ENCODE peak calls at places on chromosomes 12 and 14, in eight cellular contexts. H, W, X, R, G, I, D and P are unnamed samples.

GRCh38 chr14:71202881-71203280 is 295.6 kb downstream of the PCNX1 start:
- DNase-seq in X (no peak), H (no peak), I (no peak), W (no peak), D (no peak), G (no peak), R (no peak), P (no peak)

GRCh38 chr14:35993512-35993960 is 167.4 kb downstream of the BRMS1L start:
- DNase-seq in I (no peak), R (no peak), W (no peak), G (no peak), H (no peak), X (peak), D (no peak), P (no peak)

GRCh38 chr14:106044949-106045596 is 518.7 kb downstream of the TMEM121 start:
- DNase-seq in X (peak), D (peak), I (peak), H (peak), W (no peak), G (peak), R (no peak), P (no peak)

GRCh38 chr12:572532-572899 is 90.7 kb downstream of the NINJ2 start:
- DNase-seq in H (no peak), D (no peak), G (no peak), X (no peak), I (no peak), W (no peak), R (peak), P (no peak)

GRCh38 chr12:50425859-50426258 is 25.2 kb downstream of the LARP4 start:
- DNase-seq in G (no peak), I (no peak), H (no peak), R (no peak), D (no peak), W (no peak), X (peak), P (no peak)

GRCh38 chr12:51323966-51324895 is at the start of gene BIN2:
- DNase-seq in I (peak), D (peak), G (peak), X (no peak), R (no peak), W (no peak), H (peak), P (no peak)

GRCh38 chr14:22084393-22085281 is 411.0 kb upstream of the OR4E1 start:
- DNase-seq in X (no peak), D (no peak), H (no peak), W (no peak), R (peak), I (peak), G (no peak), P (peak)

GRCh38 chr14:51546603-51547258 is 105.0 kb upstream of the FRMD6 start:
- DNase-seq in I (no peak), D (no peak), X (no peak), H (no peak), G (no peak), R (no peak), W (no peak), P (no peak)

GRCh38 chr14:30264161-30264560 is 294.8 kb upstream of the G2E3 start:
- DNase-seq in W (no peak), X (no peak), D (no peak), H (no peak), I (no peak), G (no peak), R (no peak), P (no peak)

GRCh38 chr12:53550595-53550994 is 43.3 kb upstream of the NPFF start:
- DNase-seq in X (no peak), W (no peak), G (no peak), H (no peak), D (no peak), I (no peak), R (peak), P (no peak)

GRCh38 chr12:89208661-89209096 is 143.6 kb downstream of the DUSP6 start:
- DNase-seq in I (no peak), G (no peak), H (no peak), W (no peak), D (no peak), R (peak), X (no peak), P (no peak)

GRCh38 chr12:51827925-51828818 is 20.3 kb downstream of the FIGNL2 start:
- DNase-seq in W (no peak), I (peak), X (no peak), D (no peak), G (peak), H (no peak), R (peak), P (peak)

GRCh38 chr12:123118397-123118945 is 32.4 kb downstream of the PITPNM2 start:
- DNase-seq in R (peak), G (no peak), D (no peak), I (no peak), W (no peak), X (no peak), H (no peak), P (no peak)

GRCh38 chr12:123049398-123050250 is 69.1 kb downstream of the ARL6IP4 start:
- DNase-seq in I (no peak), D (no peak), W (no peak), X (no peak), H (no peak), R (no peak), G (no peak), P (no peak)

GRCh38 chr12:77190022-77190421 is 124.7 kb upstream of the E2F7 start:
- DNase-seq in X (no peak), W (peak), G (no peak), R (peak), I (no peak), H (no peak), D (no peak), P (no peak)

GRCh38 chr12:111991535-111991934 is 21.4 kb downstream of the TMEM116 start:
- DNase-seq in G (no peak), I (no peak), W (no peak), D (no peak), R (no peak), X (no peak), H (no peak), P (no peak)

GRCh38 chr14:62691613-62692489 is 353.4 kb downstream of the KCNH5 start:
- DNase-seq in D (no peak), W (peak), X (no peak), H (no peak), I (no peak), G (peak), R (peak), P (peak)

GRCh38 chr12:46843811-46844210 is 18.0 kb upstream of the SLC38A4 start:
- DNase-seq in D (no peak), X (no peak), W (no peak), I (no peak), R (peak), G (no peak), H (no peak), P (no peak)

GRCh38 chr14:37060496-37061260 is 111.7 kb downstream of the SLC25A21 start:
- DNase-seq in H (no peak), G (no peak), D (no peak), X (peak), R (no peak), W (no peak), I (no peak), P (no peak)
- H3K4me3 ChIP-seq in H (no peak), G (no peak), D (no peak), X (no peak), R (no peak), W (no peak), I (no peak), P (no peak)

GRCh38 chr12:57735952-57736742 is 2.4 kb downstream of the AGAP2 start:
- DNase-seq in H (no peak), G (no peak), X (peak), R (no peak), I (no peak), D (no peak), W (no peak), P (no peak)
- TF ChIP-seq CTCF in H (no peak), G (no peak), X (peak), R (peak), I (no peak), D (no peak), W (peak), P (peak)

GRCh38 chr14:90491221-90491867 is 94.5 kb downstream of the CALM1 start:
- DNase-seq in R (peak), G (no peak), H (peak), W (no peak), X (no peak), D (no peak), I (no peak), P (no peak)

GRCh38 chr14:90490727-90491050 is 93.9 kb downstream of the CALM1 start:
- DNase-seq in I (no peak), W (no peak), G (no peak), R (no peak), X (no peak), D (no peak), H (no peak), P (no peak)

GRCh38 chr14:90489306-90489705 is 92.5 kb downstream of the CALM1 start:
- DNase-seq in D (no peak), G (no peak), W (no peak), R (no peak), H (no peak), I (no peak), X (no peak), P (no peak)

GRCh38 chr14:90489916-90490726 is 93.3 kb downstream of the CALM1 start:
- DNase-seq in D (no peak), I (no peak), G (no peak), X (no peak), H (no peak), W (no peak), R (no peak), P (no peak)

GRCh38 chr14:90491868-90492560 is 95.2 kb downstream of the CALM1 start:
- DNase-seq in D (no peak), W (no peak), I (no peak), G (no peak), R (no peak), H (no peak), X (no peak), P (no peak)
- H3K4me3 ChIP-seq in D (no peak), W (no peak), I (no peak), G (no peak), R (no peak), H (no peak), X (no peak), P (no peak)

GRCh38 chr12:128969480-128970055 is 116.3 kb downstream of the GLT1D1 start:
- DNase-seq in G (no peak), I (peak), D (no peak), H (no peak), R (no peak), X (peak), W (no peak), P (no peak)
- TF ChIP-seq CTCF in G (no peak), I (peak), D (no peak), H (no peak), R (no peak), X (peak), W (no peak), P (peak)

GRCh38 chr14:75513911-75514672 is 8.2 kb upstream of the BATF start:
- DNase-seq in H (no peak), G (no peak), D (no peak), W (no peak), R (no peak), I (peak), X (no peak), P (no peak)

GRCh38 chr14:75514673-75515630 is 7.3 kb upstream of the BATF start:
- DNase-seq in X (peak), I (peak), W (no peak), G (peak), H (no peak), R (peak), D (peak), P (no peak)

GRCh38 chr14:75518625-75519024 is 3.6 kb upstream of the BATF start:
- DNase-seq in W (no peak), G (peak), I (peak), X (peak), D (no peak), R (peak), H (no peak), P (no peak)

GRCh38 chr14:75519394-75519793 is 2.9 kb upstream of the BATF start:
- DNase-seq in G (no peak), I (no peak), R (no peak), X (no peak), D (no peak), W (no peak), H (no peak), P (no peak)

DNA sequence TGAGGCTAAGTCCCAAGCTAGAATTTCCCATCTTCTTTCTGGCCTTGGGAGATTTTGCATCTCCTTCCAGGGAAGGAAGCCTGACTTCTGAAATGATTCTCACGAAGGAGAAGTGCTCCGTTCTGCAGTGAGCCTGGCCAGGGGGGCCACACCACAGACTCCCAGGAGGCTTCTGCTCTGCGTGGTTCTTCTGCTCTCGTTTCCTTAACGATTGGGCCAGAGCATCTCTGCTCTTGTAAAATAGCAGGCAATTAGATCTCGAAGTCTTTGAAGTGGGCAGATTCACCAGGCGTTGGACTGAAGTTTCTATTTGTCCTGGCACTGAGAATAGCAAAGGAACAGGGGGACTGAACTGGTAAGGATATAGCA is 6.7 kb upstream of the BATF start:
- DNase-seq in R (no peak), W (no peak), I (peak), D (no peak), X (no peak), H (no peak), G (peak), P (no peak)
- H3K4me3 ChIP-seq in R (no peak), W (no peak), I (peak), D (peak), X (no peak), H (no peak), G (peak), P (no peak)

GRCh38 chr12:113647048-113647447 is 175.4 kb upstream of the LHX5 start:
- DNase-seq in H (no peak), D (no peak), G (no peak), R (no peak), W (no peak), I (peak), X (peak), P (no peak)
- TF ChIP-seq CTCF in H (no peak), D (no peak), G (no peak), R (no peak), W (no peak), I (no peak), X (peak), P (peak)

GRCh38 chr12:9742665-9743064 is 9.8 kb upstream of the CLECL1 start:
- DNase-seq in G (peak), D (no peak), R (no peak), X (no peak), W (no peak), I (peak), H (no peak), P (no peak)

GRCh38 chr12:9736931-9737705 is 4.2 kb upstream of the CLECL1 start:
- DNase-seq in H (no peak), W (no peak), R (no peak), G (no peak), I (no peak), X (no peak), D (no peak), P (no peak)

GRCh38 chr12:9735601-9736000 is 2.7 kb upstream of the CLECL1 start:
- DNase-seq in X (no peak), D (no peak), G (no peak), R (no peak), W (no peak), H (no peak), I (no peak), P (no peak)

GRCh38 chr12:9741726-9742125 is 8.8 kb upstream of the CLECL1 start:
- DNase-seq in R (no peak), I (peak), D (peak), X (no peak), G (peak), H (no peak), W (no peak), P (no peak)

DNA sequence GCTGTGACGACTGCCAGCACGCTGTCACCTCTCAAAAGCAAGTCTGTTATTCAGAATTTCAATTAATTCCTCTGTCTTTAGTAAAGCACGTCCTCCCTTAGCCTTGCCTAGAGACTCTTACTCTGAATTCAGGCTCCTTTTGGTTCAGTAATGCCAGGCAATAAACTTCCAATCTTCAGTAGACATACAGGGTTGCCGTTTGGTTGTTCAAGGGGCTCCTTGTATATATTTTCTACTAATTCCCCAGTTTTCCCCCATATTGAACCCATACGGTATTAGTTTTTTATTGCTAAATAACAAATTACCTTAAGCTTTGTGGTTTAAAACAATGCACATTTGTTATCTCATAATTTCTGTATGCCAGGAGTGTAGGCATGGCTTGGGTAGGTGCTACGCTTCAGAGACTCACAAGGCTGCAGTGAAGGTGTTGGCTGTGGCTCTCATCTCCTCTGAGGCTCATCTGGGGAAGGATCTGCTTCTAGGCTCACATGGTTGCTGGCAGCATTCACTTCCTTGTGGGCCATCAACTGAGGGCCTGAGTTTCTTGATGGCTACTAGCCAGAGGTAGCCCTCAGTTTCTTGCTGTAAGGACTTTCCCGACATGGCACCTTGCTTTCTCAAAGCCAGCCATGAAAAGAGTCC is 7.3 kb upstream of the CLECL1 start:
- DNase-seq in I (no peak), H (no peak), G (peak), W (no peak), D (no peak), R (no peak), X (no peak), P (no peak)
- H3K4me3 ChIP-seq in I (no peak), H (peak), G (peak), W (peak), D (no peak), R (no peak), X (no peak), P (peak)